ENCODE peak calls at places on chromosomes 3 and 15, in six cellular contexts. One of them, this sample, is unnamed.

GRCh38 chr3:48990636-48991421 is 788 bp downstream of the P4HTM start:
- DNase-seq in tibial nerve: no peak
- DNase-seq in RWPE2: no peak
- DNase-seq in B cell: no peak
- DNase-seq in left lung: no peak
- DNase-seq in OCI-LY7: peak; percentile 37
- DNase-seq in this sample: no peak

GRCh38 chr3:186734095-186734494 is 16.9 kb downstream of the KNG1 start:
- DNase-seq in OCI-LY7: no peak
- DNase-seq in tibial nerve: no peak
- DNase-seq in RWPE2: no peak
- DNase-seq in left lung: no peak
- DNase-seq in B cell: no peak
- DNase-seq in this sample: no peak

GRCh38 chr3:141457624-141458236 is 29.1 kb upstream of the RASA2 start:
- DNase-seq in RWPE2: no peak
- DNase-seq in OCI-LY7: no peak
- DNase-seq in tibial nerve: no peak
- DNase-seq in B cell: no peak
- DNase-seq in left lung: no peak
- DNase-seq in this sample: no peak

GRCh38 chr15:66862878-66863335 is 160.9 kb downstream of the SMAD6 start:
- DNase-seq in left lung: peak; percentile 69
- DNase-seq in B cell: peak; percentile 82
- DNase-seq in RWPE2: peak; percentile 87
- DNase-seq in tibial nerve: peak; percentile 82
- DNase-seq in OCI-LY7: peak; percentile 83
- DNase-seq in this sample: peak; percentile 87

GRCh38 chr15:38879909-38880471 is 315.4 kb upstream of the RASGRP1 start:
- DNase-seq in OCI-LY7: no peak
- DNase-seq in left lung: peak; percentile 40
- DNase-seq in B cell: no peak
- DNase-seq in RWPE2: no peak
- DNase-seq in tibial nerve: peak; percentile 64
- DNase-seq in this sample: no peak

GRCh38 chr3:112327371-112327951 is 5.5 kb upstream of the CD200 start:
- DNase-seq in B cell: no peak
- DNase-seq in OCI-LY7: peak; percentile 83
- DNase-seq in left lung: no peak
- DNase-seq in tibial nerve: peak; percentile 67
- DNase-seq in RWPE2: no peak
- DNase-seq in this sample: no peak

GRCh38 chr3:46114324-46114988 is 87.2 kb upstream of the XCR1 start:
- DNase-seq in left lung: no peak
- DNase-seq in OCI-LY7: no peak
- DNase-seq in RWPE2: no peak
- DNase-seq in tibial nerve: peak; percentile 60
- DNase-seq in B cell: no peak
- DNase-seq in this sample: no peak

GRCh38 chr3:168096210-168096795 is 579 bp upstream of the GOLIM4 start:
- DNase-seq in B cell: no peak
- DNase-seq in RWPE2: peak; percentile 85
- DNase-seq in left lung: peak; percentile 69
- DNase-seq in OCI-LY7: peak; percentile 75
- DNase-seq in tibial nerve: peak; percentile 78
- DNase-seq in this sample: peak; percentile 32

GRCh38 chr3:134378818-134379217 is 4.6 kb upstream of the AMOTL2 start:
- DNase-seq in B cell: no peak
- DNase-seq in OCI-LY7: no peak
- DNase-seq in tibial nerve: no peak
- DNase-seq in RWPE2: no peak
- DNase-seq in left lung: no peak
- DNase-seq in this sample: peak; percentile 12

GRCh38 chr3:47098910-47099309 is 65.0 kb downstream of the SETD2 start:
- DNase-seq in tibial nerve: no peak
- DNase-seq in OCI-LY7: no peak
- DNase-seq in RWPE2: no peak
- DNase-seq in B cell: no peak
- DNase-seq in left lung: no peak
- DNase-seq in this sample: no peak

GRCh38 chr15:101145362-101145761 is 106.5 kb downstream of the CHSY1 start:
- DNase-seq in tibial nerve: no peak
- DNase-seq in RWPE2: no peak
- DNase-seq in left lung: no peak
- DNase-seq in OCI-LY7: no peak
- DNase-seq in B cell: no peak
- DNase-seq in this sample: no peak

GRCh38 chr3:25895443-25895842 is 105.6 kb downstream of the OXSM start:
- DNase-seq in OCI-LY7: no peak
- DNase-seq in B cell: no peak
- DNase-seq in RWPE2: no peak
- DNase-seq in left lung: no peak
- DNase-seq in tibial nerve: no peak
- DNase-seq in this sample: no peak

GRCh38 chr15:22839046-22839705 is 710 bp downstream of the NIPA2 start:
- DNase-seq in OCI-LY7: peak; percentile 72
- DNase-seq in tibial nerve: no peak
- DNase-seq in B cell: peak; percentile 60
- DNase-seq in left lung: no peak
- DNase-seq in RWPE2: no peak
- DNase-seq in this sample: no peak

GRCh38 chr15:93366387-93367100 is 277.5 kb upstream of the RGMA start:
- DNase-seq in RWPE2: no peak
- DNase-seq in OCI-LY7: no peak
- DNase-seq in tibial nerve: no peak
- DNase-seq in B cell: no peak
- DNase-seq in left lung: no peak
- DNase-seq in this sample: no peak

GRCh38 chr15:49865925-49866757 is 245.3 kb downstream of the DTWD1 start:
- DNase-seq in OCI-LY7: no peak
- DNase-seq in tibial nerve: no peak
- DNase-seq in left lung: no peak
- DNase-seq in B cell: no peak
- DNase-seq in RWPE2: no peak
- DNase-seq in this sample: no peak

GRCh38 chr15:71790081-71790480 is 20.3 kb upstream of the NR2E3 start:
- DNase-seq in RWPE2: peak; percentile 92
- DNase-seq in OCI-LY7: no peak
- DNase-seq in tibial nerve: no peak
- DNase-seq in left lung: no peak
- DNase-seq in B cell: no peak
- DNase-seq in this sample: no peak

GRCh38 chr3:129558772-129559564 is 16.0 kb downstream of the H1-8 start:
- DNase-seq in left lung: no peak
- DNase-seq in B cell: no peak
- DNase-seq in RWPE2: no peak
- DNase-seq in OCI-LY7: peak; percentile 79
- DNase-seq in tibial nerve: no peak
- DNase-seq in this sample: no peak

GRCh38 chr3:26368312-26368711 is 254.3 kb upstream of the LRRC3B start:
- DNase-seq in B cell: no peak
- DNase-seq in RWPE2: no peak
- DNase-seq in tibial nerve: no peak
- DNase-seq in left lung: no peak
- DNase-seq in OCI-LY7: no peak
- DNase-seq in this sample: no peak

GRCh38 chr3:126124896-126125295 is 41.0 kb upstream of the SLC41A3 start:
- DNase-seq in B cell: no peak
- DNase-seq in OCI-LY7: no peak
- DNase-seq in tibial nerve: no peak
- DNase-seq in left lung: peak; percentile 10
- DNase-seq in RWPE2: no peak
- DNase-seq in this sample: peak; percentile 13

GRCh38 chr15:41811432-41812195 is 16.3 kb upstream of the JMJD7 start:
- DNase-seq in left lung: peak; percentile 84
- DNase-seq in B cell: peak; percentile 80
- DNase-seq in RWPE2: no peak
- DNase-seq in OCI-LY7: peak; percentile 82
- DNase-seq in tibial nerve: peak; percentile 91
- DNase-seq in this sample: peak; percentile 87

GRCh38 chr3:145190138-145190537 is 970.8 kb downstream of the PLOD2 start:
- DNase-seq in RWPE2: no peak
- DNase-seq in OCI-LY7: no peak
- DNase-seq in B cell: no peak
- DNase-seq in left lung: no peak
- DNase-seq in tibial nerve: no peak
- DNase-seq in this sample: no peak

GRCh38 chr3:145182196-145182911 is 978.6 kb downstream of the PLOD2 start:
- DNase-seq in B cell: no peak
- DNase-seq in OCI-LY7: no peak
- DNase-seq in tibial nerve: no peak
- DNase-seq in RWPE2: no peak
- DNase-seq in left lung: no peak
- DNase-seq in this sample: no peak

GRCh38 chr3:145183261-145183660 is 977.7 kb downstream of the PLOD2 start:
- DNase-seq in B cell: no peak
- DNase-seq in tibial nerve: no peak
- DNase-seq in left lung: no peak
- DNase-seq in OCI-LY7: no peak
- DNase-seq in RWPE2: no peak
- DNase-seq in this sample: no peak

GRCh38 chr3:145191543-145191942 is 969.4 kb downstream of the PLOD2 start:
- DNase-seq in OCI-LY7: no peak
- DNase-seq in left lung: no peak
- DNase-seq in RWPE2: no peak
- DNase-seq in tibial nerve: no peak
- DNase-seq in B cell: no peak
- DNase-seq in this sample: no peak

DNA sequence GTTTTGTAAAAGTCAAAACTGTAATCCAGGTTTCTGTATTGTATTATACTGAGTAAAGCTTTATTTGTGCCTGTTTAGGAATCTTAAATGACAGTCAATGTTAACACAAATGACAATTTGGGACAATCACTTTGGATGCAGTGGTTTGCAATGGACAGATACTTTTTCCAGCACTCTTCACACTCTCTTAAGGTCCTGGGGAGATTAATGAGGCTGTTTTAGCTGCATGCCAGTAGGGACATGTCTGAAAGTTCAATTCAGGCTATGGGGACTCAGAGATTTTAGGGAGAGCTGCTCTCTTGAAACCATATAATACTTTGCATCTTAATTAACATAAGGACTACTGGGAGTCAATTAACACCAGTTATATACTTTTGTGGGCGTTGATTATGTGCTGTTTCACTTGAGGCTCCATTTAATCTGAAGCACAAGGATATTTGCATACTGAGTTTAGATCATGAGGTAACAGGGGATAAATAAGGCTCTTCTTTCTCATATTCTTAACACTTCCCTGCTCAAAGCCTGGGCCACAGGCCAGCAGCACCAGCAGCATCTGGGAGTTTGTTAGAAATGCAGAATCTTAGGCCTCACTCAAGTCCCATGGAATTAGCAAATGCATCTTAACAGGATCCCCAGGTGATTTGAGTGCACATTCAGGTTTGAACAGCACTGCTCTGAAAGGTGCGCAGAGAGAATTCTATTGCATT is 972.8 kb downstream of the PLOD2 start:
- DNase-seq in B cell: no peak
- DNase-seq in tibial nerve: no peak
- DNase-seq in left lung: no peak
- DNase-seq in RWPE2: no peak
- DNase-seq in OCI-LY7: no peak
- DNase-seq in this sample: no peak
- TF ChIP-seq CTCF in B cell: no peak
- TF ChIP-seq CTCF in tibial nerve: no peak
- TF ChIP-seq CTCF in left lung: no peak
- TF ChIP-seq CTCF in RWPE2: no peak
- TF ChIP-seq CTCF in OCI-LY7: no peak
- TF ChIP-seq CTCF in this sample: no peak

GRCh38 chr15:40424483-40425115 is 16.2 kb upstream of the BAHD1 start:
- DNase-seq in B cell: no peak
- DNase-seq in OCI-LY7: no peak
- DNase-seq in RWPE2: no peak
- DNase-seq in left lung: no peak
- DNase-seq in tibial nerve: no peak
- DNase-seq in this sample: no peak
- TF ChIP-seq CTCF in B cell: no peak
- TF ChIP-seq CTCF in OCI-LY7: no peak
- TF ChIP-seq CTCF in RWPE2: no peak
- TF ChIP-seq CTCF in left lung: no peak
- TF ChIP-seq CTCF in tibial nerve: no peak
- TF ChIP-seq CTCF in this sample: no peak

DNA sequence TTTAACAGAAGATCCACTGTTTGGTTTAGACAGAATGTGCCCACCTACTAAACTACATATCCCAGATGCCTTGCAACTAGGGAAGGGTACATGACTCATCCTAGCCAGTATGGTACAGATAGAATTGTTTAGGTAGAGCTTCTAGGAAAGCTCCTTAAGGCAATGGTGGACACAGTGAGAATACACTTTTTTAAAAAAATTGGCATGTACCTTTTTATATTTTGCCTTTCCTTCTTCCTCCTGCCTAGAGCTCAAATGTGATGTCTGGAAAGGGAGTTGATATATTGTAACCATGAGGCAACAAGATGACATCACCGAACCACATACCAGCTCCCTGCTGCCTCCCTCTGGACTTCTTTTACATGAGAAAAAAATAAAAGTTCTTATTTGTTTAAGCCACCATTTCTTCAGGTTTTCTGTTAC is 14.4 kb upstream of the C3orf80 start:
- DNase-seq in OCI-LY7: no peak
- DNase-seq in tibial nerve: no peak
- DNase-seq in B cell: no peak
- DNase-seq in left lung: no peak
- DNase-seq in RWPE2: no peak
- DNase-seq in this sample: no peak
- TF ChIP-seq CTCF in OCI-LY7: peak; percentile 37
- TF ChIP-seq CTCF in tibial nerve: no peak
- TF ChIP-seq CTCF in B cell: no peak
- TF ChIP-seq CTCF in left lung: no peak
- TF ChIP-seq CTCF in RWPE2: peak; percentile 36
- TF ChIP-seq CTCF in this sample: no peak

DNA sequence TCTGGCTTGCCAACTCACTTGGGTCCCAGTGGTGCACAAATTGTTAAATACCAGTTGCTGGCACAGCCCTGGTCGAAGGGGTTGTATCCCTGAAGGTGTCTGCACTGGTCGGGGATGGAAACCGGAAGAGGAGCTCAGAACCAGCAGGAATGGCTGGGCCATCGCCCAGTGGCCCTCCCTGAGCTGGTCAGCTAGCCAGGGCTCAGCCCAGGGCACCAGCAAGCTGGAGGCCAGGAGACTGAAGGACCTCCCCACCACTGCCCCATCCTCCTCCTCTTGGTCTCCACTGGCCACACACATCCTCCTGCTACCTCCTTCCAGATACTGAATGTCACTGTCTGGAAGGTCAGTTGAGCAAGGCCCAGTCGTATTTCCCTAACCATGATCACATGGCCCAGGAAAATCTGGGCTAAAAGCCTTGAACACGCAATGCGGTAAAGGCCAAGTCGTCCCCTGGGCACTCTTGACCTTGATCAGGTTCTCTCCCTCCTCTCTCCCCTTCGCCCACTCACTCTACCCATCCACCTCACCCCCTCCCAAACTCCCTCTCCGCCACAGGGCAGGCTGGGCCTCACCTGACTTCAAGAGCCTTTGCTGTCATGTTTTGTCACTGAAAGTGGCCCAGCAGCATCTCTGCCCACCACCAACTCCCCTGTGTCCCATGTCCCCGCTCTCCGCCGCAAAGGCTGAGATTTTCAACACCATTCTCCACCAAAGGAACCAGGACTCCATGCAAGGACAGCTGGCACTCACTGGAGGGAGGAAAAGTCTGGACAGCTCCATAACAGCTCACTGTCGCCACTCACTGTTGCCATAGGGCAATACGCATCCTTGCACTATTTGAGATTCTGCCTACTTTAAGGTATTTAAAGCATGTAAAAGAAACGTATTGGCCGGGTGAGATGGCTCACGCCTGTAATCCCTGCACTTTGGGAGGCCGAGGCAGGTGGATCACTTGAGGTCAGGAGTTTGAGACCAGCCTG is 12.1 kb downstream of the ZDHHC19 start:
- DNase-seq in OCI-LY7: peak; percentile 18
- DNase-seq in B cell: no peak
- DNase-seq in tibial nerve: no peak
- DNase-seq in left lung: no peak
- DNase-seq in RWPE2: no peak
- DNase-seq in this sample: no peak
- TF ChIP-seq CTCF in OCI-LY7: peak; percentile 42
- TF ChIP-seq CTCF in B cell: no peak
- TF ChIP-seq CTCF in tibial nerve: no peak
- TF ChIP-seq CTCF in left lung: no peak
- TF ChIP-seq CTCF in RWPE2: no peak
- TF ChIP-seq CTCF in this sample: no peak

This sample was measured in omental fat pad.